ENCODE peak calls at places on chromosomes 5 and 9, in four cellular contexts. One of them, this sample, is unnamed.

GRCh38 chr5:76690704-76691469 is 25.0 kb upstream of the F2R start:
- DNase-seq in K562: no peak
- DNase-seq in GM12878: no peak
- DNase-seq in HepG2: peak
- DNase-seq in this sample: peak

GRCh38 chr9:79812507-79813261 is 240.9 kb downstream of the TLE4 start:
- DNase-seq in K562: no peak
- DNase-seq in GM12878: peak
- DNase-seq in HepG2: no peak
- DNase-seq in this sample: no peak

GRCh38 chr5:131328536-131329186 is 64.8 kb downstream of the CDC42SE2 start:
- DNase-seq in GM12878: no peak
- DNase-seq in HepG2: peak
- DNase-seq in K562: no peak
- DNase-seq in this sample: peak

GRCh38 chr5:73160239-73160671 is 12.7 kb upstream of the TMEM174 start:
- DNase-seq in K562: no peak
- DNase-seq in GM12878: peak
- DNase-seq in HepG2: no peak
- DNase-seq in this sample: no peak

GRCh38 chr5:54519083-54519541 is 1.6 kb downstream of the SNX18 start:
- DNase-seq in GM12878: no peak
- DNase-seq in K562: no peak
- DNase-seq in HepG2: no peak
- DNase-seq in this sample: no peak

GRCh38 chr5:108193021-108193795 is 188.7 kb downstream of the FBXL17 start:
- DNase-seq in GM12878: no peak
- DNase-seq in K562: no peak
- DNase-seq in HepG2: no peak
- DNase-seq in this sample: peak

GRCh38 chr5:604391-604831 is 7.7 kb upstream of the CEP72 start:
- DNase-seq in K562: no peak
- DNase-seq in HepG2: no peak
- DNase-seq in GM12878: no peak
- DNase-seq in this sample: no peak

GRCh38 chr9:32378496-32378895 is 5.9 kb upstream of the ACO1 start:
- DNase-seq in K562: peak
- DNase-seq in HepG2: peak
- DNase-seq in GM12878: peak
- DNase-seq in this sample: peak

GRCh38 chr5:113965225-113965624 is 396.6 kb upstream of the KCNN2 start:
- DNase-seq in K562: no peak
- DNase-seq in GM12878: no peak
- DNase-seq in HepG2: no peak
- DNase-seq in this sample: no peak

GRCh38 chr5:75023368-75024159 is 28.8 kb downstream of the GCNT4 start:
- DNase-seq in GM12878: no peak
- DNase-seq in K562: no peak
- DNase-seq in HepG2: no peak
- DNase-seq in this sample: no peak

GRCh38 chr9:136903041-136903554 is 16.8 kb downstream of the TRAF2 start:
- DNase-seq in HepG2: no peak
- DNase-seq in GM12878: no peak
- DNase-seq in K562: no peak
- DNase-seq in this sample: peak

GRCh38 chr5:105593011-105593760 is 2030.6 kb upstream of the NUDT12 start:
- DNase-seq in K562: peak
- DNase-seq in GM12878: no peak
- DNase-seq in HepG2: no peak
- DNase-seq in this sample: no peak

GRCh38 chr5:105581988-105582690 is 2019.5 kb upstream of the NUDT12 start:
- DNase-seq in GM12878: no peak
- DNase-seq in K562: no peak
- DNase-seq in HepG2: no peak
- DNase-seq in this sample: no peak

DNA sequence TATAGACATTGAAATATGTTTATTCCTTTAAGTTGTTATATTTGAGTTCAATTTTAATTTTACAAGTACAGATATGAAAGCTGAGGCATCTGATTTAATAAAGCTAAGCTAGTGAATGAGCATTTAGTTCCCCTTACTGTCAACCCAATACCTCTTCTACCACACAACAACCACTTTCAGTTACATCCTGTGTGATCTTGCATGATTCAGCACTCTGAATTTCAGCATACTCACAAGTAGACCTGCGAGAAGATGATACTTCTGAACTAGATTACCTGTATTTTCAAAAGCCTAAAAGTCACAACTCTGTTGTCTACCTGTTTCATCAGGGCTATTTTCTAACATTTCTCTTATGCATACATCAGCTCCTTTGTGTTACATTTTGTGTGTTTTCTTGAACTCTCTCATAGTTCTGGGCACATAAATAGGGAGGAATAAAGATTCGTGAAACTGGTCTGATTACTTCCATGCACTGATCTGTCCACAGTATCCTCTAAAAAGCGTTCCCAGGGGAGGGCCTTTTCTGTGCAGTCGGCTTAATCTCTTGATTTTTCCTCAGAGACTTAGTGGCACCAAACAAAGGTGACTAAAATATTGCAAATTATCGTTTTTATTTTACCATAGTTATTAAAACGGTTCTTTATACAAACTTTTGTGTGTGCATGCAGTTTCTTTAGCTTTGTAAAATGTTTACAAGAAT is 2025.5 kb upstream of the NUDT12 start:
- DNase-seq in GM12878: no peak
- DNase-seq in HepG2: no peak
- DNase-seq in K562: no peak
- DNase-seq in this sample: peak
- TF ChIP-seq CHD4 in GM12878: no peak
- TF ChIP-seq CHD4 in HepG2: no peak
- TF ChIP-seq CHD4 in K562: no peak
- TF ChIP-seq CHD4 in this sample: no peak

GRCh38 chr5:56951946-56952691 is at the start of gene MIER3:
- DNase-seq in GM12878: no peak
- DNase-seq in HepG2: peak
- DNase-seq in K562: peak
- DNase-seq in this sample: peak
- TF ChIP-seq CHD4 in GM12878: no peak
- TF ChIP-seq CHD4 in HepG2: no peak
- TF ChIP-seq CHD4 in K562: no peak
- TF ChIP-seq CHD4 in this sample: no peak

DNA sequence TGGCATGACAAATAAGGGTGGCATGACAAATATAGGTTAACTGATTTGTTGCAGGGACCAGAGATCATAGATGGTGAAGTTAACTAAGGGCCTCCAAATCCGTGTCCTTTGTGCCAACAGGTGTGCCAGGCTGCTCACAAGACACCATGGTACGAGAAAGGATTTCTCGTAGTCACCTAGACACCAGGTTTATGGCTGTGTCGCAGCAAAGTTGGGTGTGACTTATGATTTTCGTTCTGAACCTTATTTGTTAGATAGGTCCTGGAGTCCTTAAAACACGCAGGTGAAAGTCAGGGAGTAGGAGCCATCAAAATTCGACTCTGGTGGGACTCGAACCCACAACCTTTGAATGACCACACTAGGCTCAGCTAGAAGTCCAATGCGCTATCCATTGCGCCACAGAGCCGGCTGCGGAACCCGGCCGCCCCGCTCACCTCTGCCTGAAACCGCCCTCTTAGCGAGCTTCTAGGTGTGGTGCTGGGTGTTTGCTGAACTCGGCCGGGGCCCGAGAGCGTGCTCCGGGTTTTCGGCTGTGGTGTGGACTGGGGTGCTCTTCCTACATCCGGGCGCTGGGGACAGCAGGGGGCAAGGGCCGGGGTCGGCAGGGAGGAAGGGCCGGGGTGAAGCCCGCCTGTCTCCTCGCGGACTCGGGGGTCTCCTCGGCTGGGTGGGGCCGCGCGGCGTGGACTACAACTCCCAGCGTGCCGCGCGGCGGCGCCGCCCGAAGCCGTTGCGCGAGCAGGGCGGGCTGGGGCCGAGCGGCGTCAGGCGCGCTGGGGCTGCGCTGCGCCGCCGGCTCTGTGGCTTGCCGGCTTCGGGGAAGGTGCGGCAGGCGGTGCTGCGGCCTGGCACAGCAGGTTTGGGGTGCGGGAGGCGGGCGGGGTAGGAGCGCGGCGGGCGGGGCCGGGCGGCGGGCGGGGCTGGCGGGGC is at the start of gene SLC27A4:
- DNase-seq in GM12878: peak
- DNase-seq in K562: peak
- DNase-seq in HepG2: peak
- DNase-seq in this sample: peak
- TF ChIP-seq CHD4 in GM12878: no peak
- TF ChIP-seq CHD4 in K562: peak
- TF ChIP-seq CHD4 in HepG2: peak
- TF ChIP-seq CHD4 in this sample: peak

GRCh38 chr9:118529210-118529609 is 825.0 kb downstream of the TLR4 start:
- DNase-seq in HepG2: no peak
- DNase-seq in K562: no peak
- DNase-seq in GM12878: no peak
- DNase-seq in this sample: no peak
- TF ChIP-seq CHD4 in HepG2: no peak
- TF ChIP-seq CHD4 in K562: no peak
- TF ChIP-seq CHD4 in GM12878: no peak
- TF ChIP-seq CHD4 in this sample: no peak

DNA sequence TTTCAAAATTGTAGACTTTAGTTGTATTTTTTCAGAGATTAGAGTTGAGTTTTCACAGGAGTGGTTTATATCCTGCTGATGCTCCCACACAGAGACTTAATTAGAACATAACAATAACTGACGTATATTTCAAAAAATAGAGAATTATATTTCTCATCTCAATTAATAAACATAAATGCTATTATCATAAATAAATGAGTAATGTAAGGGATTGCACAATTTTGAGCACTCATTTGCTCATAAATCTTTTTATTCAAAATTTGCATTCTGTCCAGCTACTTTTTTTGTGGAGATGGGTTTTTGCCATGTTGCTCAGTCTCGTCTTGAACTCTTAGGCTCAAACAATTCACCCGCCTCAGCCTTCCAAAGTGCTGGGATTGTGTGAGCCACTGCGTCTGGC is 515.7 kb upstream of the RORB start:
- DNase-seq in K562: no peak
- DNase-seq in GM12878: no peak
- DNase-seq in HepG2: no peak
- DNase-seq in this sample: no peak
- TF ChIP-seq CHD4 in K562: no peak
- TF ChIP-seq CHD4 in GM12878: no peak
- TF ChIP-seq CHD4 in HepG2: no peak
- TF ChIP-seq CHD4 in this sample: no peak

GRCh38 chr9:126516936-126517750 is 96.6 kb upstream of the LMX1B start:
- DNase-seq in K562: no peak
- DNase-seq in GM12878: no peak
- DNase-seq in HepG2: peak
- DNase-seq in this sample: peak
- TF ChIP-seq CHD4 in K562: no peak
- TF ChIP-seq CHD4 in GM12878: no peak
- TF ChIP-seq CHD4 in HepG2: no peak
- TF ChIP-seq CHD4 in this sample: no peak

This sample was measured in A549.